ENCODE peak calls at places on chromosomes 1 and 21, in seven cellular contexts. One of them, this sample, is unnamed.
A peak's percentile ranks its signal among the peaks of the same experiment; 100 is the strongest.

GRCh38 chr1:16145988-16146887 is 9.6 kb downstream of the EPHA2 start:
- DNase-seq in HepG2: peak; percentile 90
- DNase-seq in IMR-90: peak; percentile 92
- DNase-seq in HCT116: no peak
- DNase-seq in uterus: peak; percentile 91
- DNase-seq in heart left ventricle: peak; percentile 88
- DNase-seq in breast epithelium: peak; percentile 67
- DNase-seq in this sample: peak; percentile 94

GRCh38 chr1:40045182-40045581 is 4.7 kb downstream of the CAP1 start:
- DNase-seq in HepG2: no peak
- DNase-seq in IMR-90: peak; percentile 47
- DNase-seq in HCT116: no peak
- DNase-seq in uterus: no peak
- DNase-seq in heart left ventricle: no peak
- DNase-seq in breast epithelium: no peak
- DNase-seq in this sample: no peak

GRCh38 chr1:67135354-67135753 is 584 bp upstream of the C1orf141 start:
- DNase-seq in HepG2: no peak
- DNase-seq in IMR-90: peak; percentile 86
- DNase-seq in HCT116: no peak
- DNase-seq in uterus: no peak
- DNase-seq in heart left ventricle: no peak
- DNase-seq in breast epithelium: no peak
- DNase-seq in this sample: no peak

GRCh38 chr1:59672851-59673574 is 141.7 kb upstream of the HOOK1 start:
- DNase-seq in HepG2: peak; percentile 63
- DNase-seq in IMR-90: peak; percentile 81
- DNase-seq in HCT116: peak; percentile 56
- DNase-seq in uterus: no peak
- DNase-seq in heart left ventricle: no peak
- DNase-seq in breast epithelium: no peak
- DNase-seq in this sample: no peak

GRCh38 chr1:83530506-83530905 is 468.4 kb downstream of the TTLL7 start:
- DNase-seq in HepG2: no peak
- DNase-seq in IMR-90: no peak
- DNase-seq in HCT116: no peak
- DNase-seq in uterus: no peak
- DNase-seq in heart left ventricle: no peak
- DNase-seq in breast epithelium: no peak
- DNase-seq in this sample: no peak

GRCh38 chr1:77416692-77417450 is 135.1 kb downstream of the AK5 start:
- DNase-seq in HepG2: peak; percentile 14
- DNase-seq in IMR-90: peak; percentile 34
- DNase-seq in HCT116: peak; percentile 48
- DNase-seq in uterus: no peak
- DNase-seq in heart left ventricle: no peak
- DNase-seq in breast epithelium: no peak
- DNase-seq in this sample: no peak

GRCh38 chr1:111602974-111603373 is 16.6 kb upstream of the RAP1A start:
- DNase-seq in HepG2: no peak
- DNase-seq in IMR-90: no peak
- DNase-seq in HCT116: no peak
- DNase-seq in uterus: no peak
- DNase-seq in heart left ventricle: no peak
- DNase-seq in breast epithelium: no peak
- DNase-seq in this sample: no peak

GRCh38 chr1:213474054-213474453 is 423.0 kb downstream of the RPS6KC1 start:
- DNase-seq in HepG2: peak; percentile 7
- DNase-seq in IMR-90: no peak
- DNase-seq in HCT116: no peak
- DNase-seq in uterus: no peak
- DNase-seq in heart left ventricle: peak; percentile 77
- DNase-seq in breast epithelium: no peak
- DNase-seq in this sample: peak; percentile 8

GRCh38 chr1:221169447-221169889 is 290.2 kb downstream of the HLX start:
- DNase-seq in HepG2: no peak
- DNase-seq in IMR-90: peak; percentile 67
- DNase-seq in HCT116: no peak
- DNase-seq in uterus: no peak
- DNase-seq in heart left ventricle: no peak
- DNase-seq in breast epithelium: no peak
- DNase-seq in this sample: no peak

GRCh38 chr1:35447278-35447677 is 109.9 kb downstream of the KIAA0319L start:
- DNase-seq in HepG2: no peak
- DNase-seq in IMR-90: no peak
- DNase-seq in HCT116: no peak
- DNase-seq in uterus: no peak
- DNase-seq in heart left ventricle: no peak
- DNase-seq in breast epithelium: no peak
- DNase-seq in this sample: no peak

GRCh38 chr1:57404914-57405313 is 18.9 kb downstream of the DAB1 start:
- DNase-seq in HepG2: no peak
- DNase-seq in IMR-90: peak; percentile 28
- DNase-seq in HCT116: no peak
- DNase-seq in uterus: no peak
- DNase-seq in heart left ventricle: no peak
- DNase-seq in breast epithelium: no peak
- DNase-seq in this sample: no peak

GRCh38 chr1:231020816-231021215 is 19.2 kb downstream of the FAM89A start:
- DNase-seq in HepG2: no peak
- DNase-seq in IMR-90: peak; percentile 21
- DNase-seq in HCT116: no peak
- DNase-seq in uterus: no peak
- DNase-seq in heart left ventricle: no peak
- DNase-seq in breast epithelium: no peak
- DNase-seq in this sample: no peak

GRCh38 chr1:31688233-31688918 is 15.4 kb downstream of the COL16A1 start:
- DNase-seq in HepG2: no peak
- DNase-seq in IMR-90: peak; percentile 7
- DNase-seq in HCT116: no peak
- DNase-seq in uterus: no peak
- DNase-seq in heart left ventricle: no peak
- DNase-seq in breast epithelium: no peak
- DNase-seq in this sample: no peak

GRCh38 chr21:26776320-26777021 is 68.7 kb downstream of the ADAMTS1 start:
- DNase-seq in HepG2: no peak
- DNase-seq in IMR-90: peak; percentile 68
- DNase-seq in HCT116: no peak
- DNase-seq in uterus: no peak
- DNase-seq in heart left ventricle: no peak
- DNase-seq in breast epithelium: no peak
- DNase-seq in this sample: no peak

GRCh38 chr1:26828352-26829093 is 2.0 kb downstream of the ZDHHC18 start:
- DNase-seq in HepG2: no peak
- DNase-seq in IMR-90: no peak
- DNase-seq in HCT116: no peak
- DNase-seq in uterus: no peak
- DNase-seq in heart left ventricle: no peak
- DNase-seq in breast epithelium: no peak
- DNase-seq in this sample: peak; percentile 33
- H3K4me3 ChIP-seq in HepG2: no peak overlapping the region
- H3K4me3 ChIP-seq in IMR-90: no peak overlapping the region
- H3K4me3 ChIP-seq in HCT116: no peak overlapping the region
- H3K4me3 ChIP-seq in uterus: no peak overlapping the region
- H3K4me3 ChIP-seq in heart left ventricle: peak overlapping the region; percentile 4
- H3K4me3 ChIP-seq in breast epithelium: no peak overlapping the region
- H3K4me3 ChIP-seq in this sample: no peak overlapping the region

DNA sequence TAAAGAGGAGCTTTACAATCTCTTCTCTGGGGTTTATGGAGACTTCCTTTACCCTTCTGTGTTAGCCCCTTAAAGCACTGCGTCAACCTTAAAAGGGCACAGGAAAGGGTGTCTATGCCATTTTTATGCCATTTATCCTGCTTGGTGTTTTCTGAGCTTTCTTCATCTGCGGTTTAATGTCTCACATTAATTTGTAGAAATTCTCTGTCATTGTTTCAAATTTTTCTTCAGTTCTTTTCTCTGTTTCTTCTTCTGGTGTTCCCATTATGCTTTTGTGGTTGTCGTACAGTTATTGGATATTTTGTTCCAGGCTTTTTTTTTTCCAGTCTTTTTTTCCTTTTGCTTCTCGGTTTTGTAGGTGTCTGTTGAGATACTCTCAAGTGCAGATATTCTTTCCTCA is 107.9 kb downstream of the OSBPL9 start:
- DNase-seq in HepG2: no peak
- DNase-seq in IMR-90: no peak
- DNase-seq in HCT116: no peak
- DNase-seq in uterus: no peak
- DNase-seq in heart left ventricle: no peak
- DNase-seq in breast epithelium: no peak
- DNase-seq in this sample: no peak
- H3K27ac ChIP-seq in HepG2: no peak overlapping the region
- H3K27ac ChIP-seq in IMR-90: no peak overlapping the region
- H3K27ac ChIP-seq in HCT116: no peak overlapping the region
- H3K27ac ChIP-seq in uterus: no peak overlapping the region
- H3K27ac ChIP-seq in heart left ventricle: no peak overlapping the region
- H3K27ac ChIP-seq in breast epithelium: no peak overlapping the region
- H3K27ac ChIP-seq in this sample: no peak overlapping the region

DNA sequence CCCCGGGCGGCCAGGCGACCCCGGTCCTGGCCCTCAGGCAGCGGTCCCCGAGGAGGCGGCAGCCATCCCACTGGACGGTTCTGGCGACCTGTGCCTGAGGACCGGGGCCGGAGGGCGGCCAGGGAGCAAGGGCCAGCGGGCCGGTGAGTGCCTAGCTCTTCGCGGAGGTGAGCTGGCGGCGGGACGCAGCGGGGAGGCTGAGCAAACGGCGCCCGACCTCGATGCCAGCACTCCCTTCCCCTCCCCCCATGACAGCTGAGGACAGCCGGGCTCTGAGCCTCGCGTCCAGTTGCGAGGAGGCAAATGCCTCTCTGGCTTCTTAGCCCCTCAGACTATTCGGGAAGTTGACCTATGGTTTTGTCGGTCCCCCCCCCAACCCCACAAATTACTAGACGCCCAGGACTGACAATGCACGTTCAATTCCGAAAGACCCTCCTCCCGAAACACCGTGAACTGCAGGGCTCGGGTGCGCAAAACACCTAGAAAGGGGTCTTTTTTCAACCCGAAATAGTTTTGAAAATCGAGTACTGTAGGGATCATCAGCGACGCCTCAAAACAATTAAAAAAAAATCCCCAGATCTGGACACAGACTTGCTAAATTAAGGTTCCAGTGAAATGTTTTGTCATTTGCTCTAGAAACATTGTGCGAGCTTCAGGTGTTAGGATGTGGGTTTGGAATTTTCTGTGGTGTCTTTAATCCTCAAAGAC is 8.3 kb downstream of the CDKN2C start:
- DNase-seq in HepG2: peak; percentile 49
- DNase-seq in IMR-90: peak; percentile 49
- DNase-seq in HCT116: no peak
- DNase-seq in uterus: peak; percentile 58
- DNase-seq in heart left ventricle: peak; percentile 86
- DNase-seq in breast epithelium: no peak
- DNase-seq in this sample: peak; percentile 72
- TF ChIP-seq POLR2A in HepG2: peak; percentile 60
- TF ChIP-seq POLR2A in IMR-90: no peak
- TF ChIP-seq POLR2A in HCT116: peak; percentile 47
- TF ChIP-seq POLR2A in uterus: no peak
- TF ChIP-seq POLR2A in heart left ventricle: no peak
- TF ChIP-seq POLR2A in breast epithelium: no peak
- TF ChIP-seq POLR2A in this sample: no peak

GRCh38 chr1:229478852-229479251 is 29.3 kb downstream of the NUP133 start:
- DNase-seq in HepG2: no peak
- DNase-seq in IMR-90: no peak
- DNase-seq in HCT116: no peak
- DNase-seq in uterus: no peak
- DNase-seq in heart left ventricle: no peak
- DNase-seq in breast epithelium: no peak
- DNase-seq in this sample: no peak
- H3K4me3 ChIP-seq in HepG2: no peak overlapping the region
- H3K4me3 ChIP-seq in IMR-90: no peak overlapping the region
- H3K4me3 ChIP-seq in HCT116: no peak overlapping the region
- H3K4me3 ChIP-seq in uterus: no peak overlapping the region
- H3K4me3 ChIP-seq in heart left ventricle: no peak overlapping the region
- H3K4me3 ChIP-seq in breast epithelium: no peak overlapping the region
- H3K4me3 ChIP-seq in this sample: no peak overlapping the region

GRCh38 chr1:26281971-26282693 is 2.2 kb downstream of the SH3BGRL3 start:
- DNase-seq in HepG2: no peak
- DNase-seq in IMR-90: peak; percentile 70
- DNase-seq in HCT116: no peak
- DNase-seq in uterus: no peak
- DNase-seq in heart left ventricle: no peak
- DNase-seq in breast epithelium: no peak
- DNase-seq in this sample: no peak
- H3K27ac ChIP-seq in HepG2: no peak overlapping the region
- H3K27ac ChIP-seq in IMR-90: peak overlapping the region; percentile 95
- H3K27ac ChIP-seq in HCT116: no peak overlapping the region
- H3K27ac ChIP-seq in uterus: no peak overlapping the region
- H3K27ac ChIP-seq in heart left ventricle: peak overlapping the region; percentile 98
- H3K27ac ChIP-seq in breast epithelium: peak overlapping the region; percentile 97
- H3K27ac ChIP-seq in this sample: no peak overlapping the region

GRCh38 chr1:234978397-234979291 is 150.0 kb downstream of the TOMM20 start:
- DNase-seq in HepG2: peak; percentile 96
- DNase-seq in IMR-90: peak; percentile 93
- DNase-seq in HCT116: peak; percentile 63
- DNase-seq in uterus: peak; percentile 58
- DNase-seq in heart left ventricle: no peak
- DNase-seq in breast epithelium: no peak
- DNase-seq in this sample: no peak
- TF ChIP-seq POLR2A in HepG2: no peak
- TF ChIP-seq POLR2A in IMR-90: peak; percentile 54
- TF ChIP-seq POLR2A in HCT116: no peak
- TF ChIP-seq POLR2A in uterus: no peak
- TF ChIP-seq POLR2A in heart left ventricle: no peak
- TF ChIP-seq POLR2A in breast epithelium: no peak
- TF ChIP-seq POLR2A in this sample: no peak

GRCh38 chr1:23799255-23799569 is 1.3 kb downstream of the GALE start:
- DNase-seq in HepG2: no peak
- DNase-seq in IMR-90: no peak
- DNase-seq in HCT116: no peak
- DNase-seq in uterus: no peak
- DNase-seq in heart left ventricle: no peak
- DNase-seq in breast epithelium: no peak
- DNase-seq in this sample: no peak

GRCh38 chr1:23797478-23798448 is 2.8 kb downstream of the GALE start:
- DNase-seq in HepG2: no peak
- DNase-seq in IMR-90: no peak
- DNase-seq in HCT116: no peak
- DNase-seq in uterus: no peak
- DNase-seq in heart left ventricle: no peak
- DNase-seq in breast epithelium: no peak
- DNase-seq in this sample: no peak

GRCh38 chr1:23799570-23800395 is 771 bp downstream of the GALE start:
- DNase-seq in HepG2: peak; percentile 61
- DNase-seq in IMR-90: peak; percentile 56
- DNase-seq in HCT116: peak; percentile 77
- DNase-seq in uterus: peak; percentile 45
- DNase-seq in heart left ventricle: no peak
- DNase-seq in breast epithelium: peak; percentile 68
- DNase-seq in this sample: peak; percentile 55

GRCh38 chr1:23800396-23801337 is at the start of gene GALE:
- DNase-seq in HepG2: peak; percentile 89
- DNase-seq in IMR-90: peak; percentile 92
- DNase-seq in HCT116: peak; percentile 86
- DNase-seq in uterus: peak; percentile 97
- DNase-seq in heart left ventricle: peak; percentile 98
- DNase-seq in breast epithelium: peak; percentile 97
- DNase-seq in this sample: peak; percentile 97

GRCh38 chr1:23798662-23799142 is 1.9 kb downstream of the GALE start:
- DNase-seq in HepG2: no peak
- DNase-seq in IMR-90: no peak
- DNase-seq in HCT116: no peak
- DNase-seq in uterus: no peak
- DNase-seq in heart left ventricle: no peak
- DNase-seq in breast epithelium: no peak
- DNase-seq in this sample: no peak
- H3K4me3 ChIP-seq in HepG2: no peak overlapping the region
- H3K4me3 ChIP-seq in IMR-90: no peak overlapping the region
- H3K4me3 ChIP-seq in HCT116: peak overlapping the region; percentile 94
- H3K4me3 ChIP-seq in uterus: no peak overlapping the region
- H3K4me3 ChIP-seq in heart left ventricle: no peak overlapping the region
- H3K4me3 ChIP-seq in breast epithelium: peak overlapping the region; percentile 74
- H3K4me3 ChIP-seq in this sample: no peak overlapping the region

GRCh38 chr1:51690285-51690961 is 73.5 kb downstream of the OSBPL9 start:
- DNase-seq in HepG2: peak; percentile 99
- DNase-seq in IMR-90: peak; percentile 92
- DNase-seq in HCT116: no peak
- DNase-seq in uterus: no peak
- DNase-seq in heart left ventricle: no peak
- DNase-seq in breast epithelium: no peak
- DNase-seq in this sample: no peak
- H3K27ac ChIP-seq in HepG2: peak overlapping the region; percentile 99
- H3K27ac ChIP-seq in IMR-90: peak overlapping the region; percentile 12
- H3K27ac ChIP-seq in HCT116: no peak overlapping the region
- H3K27ac ChIP-seq in uterus: no peak overlapping the region
- H3K27ac ChIP-seq in heart left ventricle: peak overlapping the region; percentile 38
- H3K27ac ChIP-seq in breast epithelium: peak overlapping the region; percentile 4
- H3K27ac ChIP-seq in this sample: no peak overlapping the region